ENCODE peak calls at places on chromosomes 3 and 15, in seven cellular contexts. Q is HFFc6, X is progenitor cell of endocrine pancreas, P is pancreas, H is AG04450, T is GM23248, N is stomach. K is an unnamed sample.

GRCh38 chr3:138051946-138052802 is 42.2 kb downstream of the CLDN18 start:
- DNase-seq in Q (peak), X (peak), P (peak), H (peak), T (peak), N (peak), K (peak)

GRCh38 chr3:8220291-8220690 is 281.3 kb upstream of the LMCD1 start:
- DNase-seq in Q (no peak), X (no peak), P (no peak), H (no peak), T (peak), N (no peak), K (peak)

GRCh38 chr3:169836058-169836941 is 23.6 kb upstream of the LRRC34 start:
- DNase-seq in Q (peak), X (no peak), P (no peak), H (no peak), T (peak), N (no peak), K (peak)

GRCh38 chr3:101902041-101902440 is 52.7 kb downstream of the NFKBIZ start:
- DNase-seq in Q (peak), X (no peak), P (no peak), H (peak), T (peak), N (no peak), K (peak)

GRCh38 chr3:146117406-146118285 is 43.3 kb downstream of the PLOD2 start:
- DNase-seq in Q (peak), X (no peak), P (no peak), H (peak), T (peak), N (no peak), K (peak)

GRCh38 chr3:10417849-10418248 is 87.5 kb downstream of the ATP2B2 start:
- DNase-seq in Q (peak), X (no peak), P (no peak), H (no peak), T (peak), N (no peak), K (peak)

GRCh38 chr3:58383904-58384303 is 49.7 kb downstream of the PDHB start:
- DNase-seq in Q (peak), X (no peak), P (peak), H (peak), T (peak), N (no peak), K (peak)

GRCh38 chr3:30658328-30659052 is 52.1 kb downstream of the TGFBR2 start:
- DNase-seq in Q (peak), X (no peak), P (no peak), H (peak), T (peak), N (no peak), K (peak)

GRCh38 chr3:194298331-194299227 is 52.5 kb downstream of the CPN2 start:
- DNase-seq in Q (no peak), X (no peak), P (no peak), H (no peak), T (no peak), N (no peak), K (no peak)

GRCh38 chr3:66490214-66490613 is 10.6 kb downstream of the LRIG1 start:
- DNase-seq in Q (no peak), X (no peak), P (no peak), H (peak), T (peak), N (peak), K (peak)

GRCh38 chr3:186466391-186466974 is 77.7 kb downstream of the CRYGS start:
- DNase-seq in Q (no peak), X (no peak), P (no peak), H (no peak), T (peak), N (no peak), K (no peak)

GRCh38 chr15:44794072-44794471 is 57.7 kb downstream of the TRIM69 start:
- DNase-seq in Q (no peak), X (no peak), P (no peak), H (no peak), T (no peak), N (no peak), K (no peak)

GRCh38 chr3:173003471-173003870 is 137.6 kb downstream of the SPATA16 start:
- DNase-seq in Q (no peak), X (no peak), P (no peak), H (no peak), T (no peak), N (no peak), K (no peak)

GRCh38 chr3:97882975-97883598 is 61.3 kb downstream of the CRYBG3 start:
- DNase-seq in Q (peak), X (no peak), P (peak), H (no peak), T (peak), N (peak), K (peak)

GRCh38 chr15:99283739-99284138 is 32.5 kb downstream of the LRRC28 start:
- DNase-seq in Q (no peak), X (no peak), P (no peak), H (no peak), T (no peak), N (no peak), K (no peak)